ENCODE peak calls at places on chromosomes 3 and 15, in five cellular contexts. N, C, G, E and O are unnamed samples.

GRCh38 chr3:9401986-9402385 is 4.6 kb downstream of the SETD5 start:
- DNase-seq in E (no peak), G (no peak), C (no peak), N (no peak), O (no peak)

GRCh38 chr15:89364741-89365450 is 30.3 kb upstream of the POLG start:
- DNase-seq in C (no peak), G (no peak), N (no peak), E (no peak), O (no peak)

GRCh38 chr3:161070252-161070930 is 34.8 kb downstream of the B3GALNT1 start:
- DNase-seq in E (no peak), G (no peak), N (no peak), C (no peak), O (no peak)

GRCh38 chr3:155093261-155093660 is 13.1 kb downstream of the MME start:
- DNase-seq in N (no peak), G (no peak), E (no peak), C (no peak), O (no peak)

GRCh38 chr15:40092416-40093223 is 16.1 kb downstream of the BMF start:
- DNase-seq in E (peak; percentile 69), G (no peak), N (peak; percentile 98), C (peak; percentile 63), O (no peak)

GRCh38 chr3:172177046-172177445 is 137.7 kb downstream of the FNDC3B start:
- DNase-seq in G (no peak), E (no peak), C (no peak), N (peak; percentile 52), O (no peak)

GRCh38 chr15:75902129-75902557 is 1.5 kb upstream of the FBXO22 start:
- DNase-seq in N (peak; percentile 86), G (no peak), E (no peak), C (no peak), O (no peak)

GRCh38 chr3:187212705-187213104 is 15.4 kb downstream of the RTP1 start:
- DNase-seq in C (no peak), G (no peak), N (no peak), E (no peak), O (no peak)

GRCh38 chr3:120100711-120101110 is 6.5 kb upstream of the GSK3B start:
- DNase-seq in E (no peak), C (no peak), G (no peak), N (no peak), O (no peak)

GRCh38 chr3:111859061-111859973 is at the start of gene PHLDB2:
- DNase-seq in C (peak; percentile 24), E (peak; percentile 67), G (peak; percentile 55), N (peak; percentile 93), O (peak; percentile 57)

GRCh38 chr3:191136347-191136746 is 62.7 kb upstream of the OSTN start:
- DNase-seq in N (peak; percentile 48), G (no peak), E (no peak), C (no peak), O (no peak)

GRCh38 chr15:80945605-80946004 is 44.0 kb downstream of the MESD start:
- DNase-seq in N (no peak), E (no peak), C (no peak), G (no peak), O (no peak)

GRCh38 chr3:104556372-104557078 is 810.2 kb upstream of the ALCAM start:
- DNase-seq in N (peak; percentile 55), E (no peak), G (no peak), C (no peak), O (no peak)

GRCh38 chr15:75185271-75186029 is 16.2 kb upstream of the C15orf39 start:
- DNase-seq in N (no peak), C (no peak), G (no peak), E (no peak), O (no peak)

GRCh38 chr15:90552162-90552928 is 22.6 kb downstream of the CRTC3 start:
- DNase-seq in C (no peak), N (peak; percentile 84), G (no peak), E (no peak), O (no peak)

GRCh38 chr3:2098398-2099027 is at the start of gene CNTN4:
- DNase-seq in N (peak; percentile 3), E (peak; percentile 82), G (no peak), C (no peak), O (peak; percentile 90)

GRCh38 chr3:152474585-152474984 is 205.9 kb downstream of the MBNL1 start:
- DNase-seq in G (no peak), N (peak; percentile 90), E (no peak), C (no peak), O (no peak)

GRCh38 chr3:36893137-36893557 is 51.7 kb downstream of the TRANK1 start:
- DNase-seq in N (peak; percentile 73), C (no peak), E (no peak), G (no peak), O (no peak)

GRCh38 chr3:57409471-57409870 is 117.0 kb upstream of the ASB14 start:
- DNase-seq in C (no peak), E (no peak), N (no peak), G (no peak), O (no peak)

GRCh38 chr15:82950746-82951370 is 1.7 kb downstream of the HOMER2 start:
- DNase-seq in E (no peak), C (no peak), G (no peak), N (no peak), O (no peak)

GRCh38 chr3:62574499-62574898 is 201.1 kb upstream of the FEZF2 start:
- DNase-seq in N (no peak), E (no peak), G (no peak), C (no peak), O (no peak)

GRCh38 chr15:48370460-48370859 is 39.2 kb downstream of the DUT start:
- DNase-seq in E (no peak), N (peak; percentile 76), G (no peak), C (no peak), O (no peak)

GRCh38 chr15:66433726-66434125 is 47.0 kb downstream of the MAP2K1 start:
- DNase-seq in G (no peak), N (no peak), E (no peak), C (no peak), O (no peak)

GRCh38 chr3:136343446-136343845 is 93.3 kb downstream of the PCCB start:
- DNase-seq in N (peak; percentile 87), G (no peak), E (no peak), C (no peak), O (no peak)

GRCh38 chr3:137134431-137134830 is 176.6 kb downstream of the IL20RB start:
- DNase-seq in E (no peak), N (no peak), G (no peak), C (no peak), O (no peak)

GRCh38 chr3:53079147-53079546 is 33.3 kb upstream of the SFMBT1 start:
- DNase-seq in N (no peak), G (no peak), C (no peak), E (no peak), O (no peak)

GRCh38 chr15:51038258-51039042 is 56.3 kb downstream of the TNFAIP8L3 start:
- DNase-seq in G (no peak), C (no peak), E (no peak), N (no peak), O (no peak)

GRCh38 chr15:51076898-51077564 is 17.7 kb downstream of the TNFAIP8L3 start:
- DNase-seq in N (peak; percentile 81), C (no peak), G (no peak), E (peak; percentile 63), O (no peak)

DNA sequence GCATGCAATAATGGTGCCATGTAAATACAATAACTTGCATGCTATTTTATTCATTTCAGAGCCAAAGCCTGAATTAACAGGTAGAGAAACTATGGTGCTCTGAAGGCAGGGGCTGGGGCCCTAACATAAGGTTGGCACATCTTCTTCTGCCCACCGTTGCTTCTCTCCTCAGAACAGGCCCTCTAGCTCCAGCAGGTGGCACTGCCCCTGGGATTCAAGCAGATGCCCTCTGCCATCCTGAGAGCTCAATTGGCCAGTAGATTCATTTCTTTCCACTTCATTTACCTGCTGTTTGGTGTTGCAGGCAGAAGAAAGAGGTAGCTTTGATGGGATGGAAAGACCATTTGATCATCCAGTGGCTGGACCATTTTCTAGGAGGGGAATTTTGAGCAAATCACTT is 130.5 kb downstream of the FOXB1 start:
- DNase-seq in E (no peak), G (no peak), C (no peak), N (no peak), O (no peak)
- TF ChIP-seq CTCF in E (no peak), G (no peak), C (no peak), N (peak; percentile 23), O (no peak)

DNA sequence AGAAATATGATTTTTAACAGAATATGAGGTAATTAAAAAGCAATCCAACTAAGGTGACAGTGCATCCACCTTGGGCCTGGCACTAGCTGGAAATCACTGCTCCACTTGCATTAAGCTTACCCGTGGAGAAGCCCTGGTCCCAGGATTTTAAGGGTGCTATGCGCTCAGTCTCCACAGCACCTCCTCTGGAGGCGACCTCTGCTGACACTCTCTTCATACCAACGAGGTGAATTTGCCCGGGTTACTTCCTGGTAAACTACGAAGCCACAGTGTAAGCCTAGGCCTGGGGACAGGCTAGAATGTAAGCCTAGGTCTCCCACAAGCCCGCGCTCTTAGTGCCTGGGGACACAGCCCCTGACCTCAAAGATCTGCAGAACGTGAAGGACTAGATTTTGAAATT is 793 bp downstream of the APOD start:
- DNase-seq in N (no peak), C (no peak), E (no peak), G (no peak), O (no peak)
- TF ChIP-seq CTCF in N (no peak), C (no peak), E (no peak), G (no peak), O (no peak)

DNA sequence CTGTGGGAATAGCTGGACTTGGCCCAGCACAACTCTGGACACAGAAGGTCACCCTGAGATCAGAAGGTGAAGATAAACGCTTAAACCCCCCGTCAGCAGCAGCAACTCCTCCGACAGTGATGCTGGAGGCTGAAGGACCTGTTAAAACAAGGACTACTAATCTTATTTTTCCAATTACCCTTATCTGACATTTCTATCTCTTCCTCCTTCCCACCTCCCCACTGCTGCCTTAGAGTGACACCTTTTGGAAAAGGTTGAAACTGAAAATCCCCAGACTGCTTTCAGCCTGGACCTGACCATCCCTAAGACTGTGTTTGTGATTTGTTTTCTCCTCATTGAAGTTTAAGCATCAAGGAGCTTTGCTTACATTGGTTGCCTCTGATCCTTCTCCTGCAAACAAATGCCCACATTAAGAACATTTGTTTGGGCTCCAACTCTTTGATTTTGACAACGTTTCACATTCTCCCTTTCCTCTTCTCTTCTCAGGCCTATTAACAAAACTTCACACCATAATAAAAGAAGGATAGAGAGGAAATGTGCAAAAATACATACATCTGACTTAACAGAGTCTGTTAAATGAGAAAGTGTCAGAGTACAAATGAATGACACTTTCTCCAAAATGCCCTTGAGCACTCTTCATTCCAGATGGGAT is 410.6 kb upstream of the WNT5A start:
- DNase-seq in N (peak; percentile 42), G (no peak), C (no peak), E (no peak), O (no peak)
- TF ChIP-seq CTCF in N (peak; percentile 58), G (no peak), C (no peak), E (peak; percentile 37), O (peak; percentile 40)

DNA sequence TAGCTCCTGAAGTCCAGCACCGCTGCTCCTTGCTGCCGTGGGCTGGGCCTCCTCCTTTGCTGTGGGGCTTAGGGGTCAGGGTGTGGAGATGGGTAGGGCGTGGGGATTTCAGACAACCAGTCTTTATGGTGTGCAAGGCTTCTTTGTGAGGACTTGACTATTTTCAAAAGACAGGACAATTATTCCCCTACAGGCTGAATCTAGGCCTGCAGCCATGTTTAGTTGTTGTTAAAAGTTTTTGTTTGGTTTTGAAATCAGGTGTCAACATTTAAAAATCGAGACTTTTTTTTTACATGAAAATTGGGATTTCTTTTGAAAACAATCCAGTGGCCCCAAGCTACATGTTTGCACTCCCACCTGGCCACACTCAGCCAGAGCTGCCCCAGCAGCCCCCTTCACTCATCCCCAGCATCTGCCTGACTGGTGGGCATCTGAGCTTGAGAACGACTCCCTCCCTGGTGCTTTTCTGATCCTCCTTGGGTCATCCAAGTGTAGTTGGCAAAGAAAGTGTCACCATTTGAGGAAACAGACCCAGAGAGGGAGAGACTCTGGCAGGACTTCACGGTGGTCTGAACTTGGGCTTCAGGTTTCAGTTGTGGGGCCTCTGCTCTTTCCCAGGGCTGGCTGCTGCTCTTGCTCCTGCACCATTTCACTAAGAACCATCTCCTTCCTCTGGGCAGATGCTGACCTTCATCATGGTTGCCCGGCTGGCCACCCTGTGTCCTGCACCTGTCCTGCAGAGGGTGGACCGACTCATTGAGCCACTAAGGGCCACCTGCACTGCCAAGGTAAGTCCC is 10.4 kb downstream of the RPL32 start:
- DNase-seq in N (no peak), G (no peak), C (no peak), E (no peak), O (no peak)
- TF ChIP-seq CTCF in N (peak; percentile 15), G (no peak), C (peak; percentile 12), E (no peak), O (no peak)